ENCODE peak calls at places on chromosome 15, in five cellular contexts. One of them, this sample, is unnamed.

GRCh38 chr15:55912982-55913381 is 80.4 kb downstream of the NEDD4 start:
- DNase-seq in H9: no peak
- DNase-seq in IMR-90: no peak
- DNase-seq in mesendoderm: no peak
- DNase-seq in neuronal stem cell: no peak
- DNase-seq in this sample: no peak

GRCh38 chr15:63669074-63669473 is 71.9 kb downstream of the FBXL22 start:
- DNase-seq in H9: no peak
- DNase-seq in IMR-90: no peak
- DNase-seq in mesendoderm: no peak
- DNase-seq in neuronal stem cell: no peak
- DNase-seq in this sample: no peak

GRCh38 chr15:57720861-57721260 is 14.3 kb downstream of the POLR2M start:
- DNase-seq in H9: no peak
- DNase-seq in IMR-90: peak; percentile 18
- DNase-seq in mesendoderm: no peak
- DNase-seq in neuronal stem cell: no peak
- DNase-seq in this sample: no peak

GRCh38 chr15:35871812-35872211 is 325.8 kb upstream of the DPH6 start:
- DNase-seq in H9: no peak
- DNase-seq in IMR-90: no peak
- DNase-seq in mesendoderm: no peak
- DNase-seq in neuronal stem cell: no peak
- DNase-seq in this sample: no peak

GRCh38 chr15:35956066-35956465 is 410.1 kb upstream of the DPH6 start:
- DNase-seq in H9: no peak
- DNase-seq in IMR-90: no peak
- DNase-seq in mesendoderm: peak; percentile 80
- DNase-seq in neuronal stem cell: no peak
- DNase-seq in this sample: no peak

GRCh38 chr15:61220125-61220524 is 9.0 kb downstream of the RORA start:
- DNase-seq in H9: no peak
- DNase-seq in IMR-90: no peak
- DNase-seq in mesendoderm: no peak
- DNase-seq in neuronal stem cell: no peak
- DNase-seq in this sample: no peak

GRCh38 chr15:34338347-34338746 is 766 bp upstream of the SLC12A6 start:
- DNase-seq in H9: no peak
- DNase-seq in IMR-90: no peak
- DNase-seq in mesendoderm: no peak
- DNase-seq in neuronal stem cell: no peak
- DNase-seq in this sample: no peak

GRCh38 chr15:88018865-88019626 is 237.5 kb downstream of the NTRK3 start:
- DNase-seq in H9: no peak
- DNase-seq in IMR-90: no peak
- DNase-seq in mesendoderm: peak; percentile 31
- DNase-seq in neuronal stem cell: no peak
- DNase-seq in this sample: peak; percentile 17

GRCh38 chr15:81157939-81158223 is 23.8 kb downstream of the CFAP161 start:
- DNase-seq in H9: no peak
- DNase-seq in IMR-90: no peak
- DNase-seq in mesendoderm: no peak
- DNase-seq in neuronal stem cell: no peak
- DNase-seq in this sample: no peak

GRCh38 chr15:36737430-36737891 is 158.0 kb downstream of the CDIN1 start:
- DNase-seq in H9: no peak
- DNase-seq in IMR-90: peak; percentile 83
- DNase-seq in mesendoderm: no peak
- DNase-seq in neuronal stem cell: no peak
- DNase-seq in this sample: peak; percentile 52

GRCh38 chr15:29480278-29480677 is 210.7 kb upstream of the NSMCE3 start:
- DNase-seq in H9: no peak
- DNase-seq in IMR-90: no peak
- DNase-seq in mesendoderm: no peak
- DNase-seq in neuronal stem cell: no peak
- DNase-seq in this sample: no peak

GRCh38 chr15:75596703-75597345 is 17.7 kb upstream of the PTPN9 start:
- DNase-seq in H9: no peak
- DNase-seq in IMR-90: no peak
- DNase-seq in mesendoderm: no peak
- DNase-seq in neuronal stem cell: no peak
- DNase-seq in this sample: no peak

GRCh38 chr15:41928637-41929620 is 35.1 kb upstream of the SPTBN5 start:
- DNase-seq in H9: no peak
- DNase-seq in IMR-90: no peak
- DNase-seq in mesendoderm: no peak
- DNase-seq in neuronal stem cell: no peak
- DNase-seq in this sample: peak; percentile 65

GRCh38 chr15:46848704-46849103 is 868.6 kb upstream of the SEMA6D start:
- DNase-seq in H9: no peak
- DNase-seq in IMR-90: peak; percentile 19
- DNase-seq in mesendoderm: no peak
- DNase-seq in neuronal stem cell: no peak
- DNase-seq in this sample: peak; percentile 83

GRCh38 chr15:70289191-70289955 is 191.7 kb upstream of the TLE3 start:
- DNase-seq in H9: no peak
- DNase-seq in IMR-90: no peak
- DNase-seq in mesendoderm: peak; percentile 98
- DNase-seq in neuronal stem cell: no peak
- DNase-seq in this sample: no peak

GRCh38 chr15:77034620-77035467 is 36.1 kb downstream of the TSPAN3 start:
- DNase-seq in H9: peak; percentile 58
- DNase-seq in IMR-90: no peak
- DNase-seq in mesendoderm: no peak
- DNase-seq in neuronal stem cell: no peak
- DNase-seq in this sample: no peak

GRCh38 chr15:42955518-42955917 is 34.9 kb upstream of the TTBK2 start:
- DNase-seq in H9: no peak
- DNase-seq in IMR-90: peak; percentile 85
- DNase-seq in mesendoderm: no peak
- DNase-seq in neuronal stem cell: no peak
- DNase-seq in this sample: no peak

GRCh38 chr15:59917504-59918157 is 86.5 kb upstream of the FOXB1 start:
- DNase-seq in H9: peak; percentile 86
- DNase-seq in IMR-90: peak; percentile 10
- DNase-seq in mesendoderm: peak; percentile 83
- DNase-seq in neuronal stem cell: peak; percentile 48
- DNase-seq in this sample: peak; percentile 4

GRCh38 chr15:76330281-76330680 is 6.3 kb upstream of the ISL2 start:
- DNase-seq in H9: peak; percentile 69
- DNase-seq in IMR-90: peak; percentile 46
- DNase-seq in mesendoderm: peak; percentile 78
- DNase-seq in neuronal stem cell: no peak
- DNase-seq in this sample: peak; percentile 68

GRCh38 chr15:68797157-68797556 is 23.5 kb downstream of the ANP32A start:
- DNase-seq in H9: no peak
- DNase-seq in IMR-90: peak; percentile 45
- DNase-seq in mesendoderm: no peak
- DNase-seq in neuronal stem cell: no peak
- DNase-seq in this sample: no peak

GRCh38 chr15:63350178-63350621 is 31.4 kb downstream of the CA12 start:
- DNase-seq in H9: no peak
- DNase-seq in IMR-90: no peak
- DNase-seq in mesendoderm: no peak
- DNase-seq in neuronal stem cell: no peak
- DNase-seq in this sample: no peak

GRCh38 chr15:77032052-77032646 is 37.2 kb downstream of the PSTPIP1 start:
- DNase-seq in H9: peak; percentile 25
- DNase-seq in IMR-90: no peak
- DNase-seq in mesendoderm: no peak
- DNase-seq in neuronal stem cell: no peak
- DNase-seq in this sample: no peak

GRCh38 chr15:78991476-78991875 is 46.6 kb upstream of the CTSH start:
- DNase-seq in H9: no peak
- DNase-seq in IMR-90: peak; percentile 56
- DNase-seq in mesendoderm: no peak
- DNase-seq in neuronal stem cell: no peak
- DNase-seq in this sample: peak; percentile 76

GRCh38 chr15:61182955-61183354 is 46.1 kb downstream of the RORA start:
- DNase-seq in H9: no peak
- DNase-seq in IMR-90: no peak
- DNase-seq in mesendoderm: no peak
- DNase-seq in neuronal stem cell: no peak
- DNase-seq in this sample: no peak

GRCh38 chr15:45134682-45135604 is 5.1 kb downstream of the DUOX1 start:
- DNase-seq in H9: peak; percentile 57
- DNase-seq in IMR-90: no peak
- DNase-seq in mesendoderm: peak; percentile 45
- DNase-seq in neuronal stem cell: no peak
- DNase-seq in this sample: no peak

DNA sequence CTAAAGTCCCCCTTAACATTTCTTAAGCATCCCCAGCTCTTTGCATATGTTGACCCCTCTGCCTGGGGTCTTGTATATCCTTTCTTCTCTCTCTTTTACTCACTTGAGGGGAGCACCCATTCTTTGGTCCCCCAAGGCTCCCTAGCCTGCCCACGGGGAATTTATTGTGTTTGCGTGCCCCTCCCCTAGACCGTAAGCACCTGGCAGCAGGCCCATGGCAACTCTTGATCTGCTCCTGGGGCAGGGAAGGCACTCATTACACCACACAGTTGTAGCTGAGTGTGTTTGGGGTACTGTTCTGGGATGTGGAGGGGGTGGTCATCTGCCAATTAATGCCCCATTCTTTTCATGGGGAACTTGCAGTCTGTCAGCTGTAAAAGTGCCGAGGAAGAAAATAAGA is 27.3 kb upstream of the SMAD6 start:
- DNase-seq in H9: no peak
- DNase-seq in IMR-90: no peak
- DNase-seq in mesendoderm: no peak
- DNase-seq in neuronal stem cell: no peak
- DNase-seq in this sample: no peak
- H2AK5ac ChIP-seq in H9: no peak overlapping the region
- H2AK5ac ChIP-seq in IMR-90: no peak overlapping the region
- H2AK5ac ChIP-seq in mesendoderm: peak overlapping the region; percentile 37
- H2AK5ac ChIP-seq in neuronal stem cell: no peak overlapping the region
- H2AK5ac ChIP-seq in this sample: no peak overlapping the region

GRCh38 chr15:51321316-51321715 is 17.1 kb downstream of the CYP19A1 start:
- DNase-seq in H9: no peak
- DNase-seq in IMR-90: no peak
- DNase-seq in mesendoderm: no peak
- DNase-seq in neuronal stem cell: no peak
- DNase-seq in this sample: no peak
- H2AK5ac ChIP-seq in H9: no peak overlapping the region
- H2AK5ac ChIP-seq in IMR-90: no peak overlapping the region
- H2AK5ac ChIP-seq in mesendoderm: no peak overlapping the region
- H2AK5ac ChIP-seq in neuronal stem cell: no peak overlapping the region
- H2AK5ac ChIP-seq in this sample: no peak overlapping the region

GRCh38 chr15:40106203-40107161 is 2.2 kb downstream of the BMF start:
- DNase-seq in H9: peak; percentile 91
- DNase-seq in IMR-90: peak; percentile 49
- DNase-seq in mesendoderm: peak; percentile 98
- DNase-seq in neuronal stem cell: no peak
- DNase-seq in this sample: peak; percentile 89

GRCh38 chr15:40105517-40106202 is 3.0 kb downstream of the BMF start:
- DNase-seq in H9: no peak
- DNase-seq in IMR-90: no peak
- DNase-seq in mesendoderm: no peak
- DNase-seq in neuronal stem cell: no peak
- DNase-seq in this sample: no peak

GRCh38 chr15:40103864-40104271 is 4.8 kb downstream of the BMF start:
- DNase-seq in H9: no peak
- DNase-seq in IMR-90: no peak
- DNase-seq in mesendoderm: peak; percentile 44
- DNase-seq in neuronal stem cell: no peak
- DNase-seq in this sample: no peak

GRCh38 chr15:40104296-40104864 is 4.3 kb downstream of the BMF start:
- DNase-seq in H9: no peak
- DNase-seq in IMR-90: no peak
- DNase-seq in mesendoderm: no peak
- DNase-seq in neuronal stem cell: no peak
- DNase-seq in this sample: no peak

GRCh38 chr15:40104865-40105516 is 3.7 kb downstream of the BMF start:
- DNase-seq in H9: peak; percentile 96
- DNase-seq in IMR-90: peak; percentile 79
- DNase-seq in mesendoderm: peak; percentile 97
- DNase-seq in neuronal stem cell: no peak
- DNase-seq in this sample: peak; percentile 87
- H2AK5ac ChIP-seq in H9: no peak overlapping the region
- H2AK5ac ChIP-seq in IMR-90: peak overlapping the region; percentile 65
- H2AK5ac ChIP-seq in mesendoderm: peak overlapping the region; percentile 79
- H2AK5ac ChIP-seq in neuronal stem cell: peak overlapping the region; percentile 43
- H2AK5ac ChIP-seq in this sample: peak overlapping the region; percentile 62

GRCh38 chr15:98400120-98400519 is 248.2 kb upstream of the IGF1R start:
- DNase-seq in H9: no peak
- DNase-seq in IMR-90: no peak
- DNase-seq in mesendoderm: no peak
- DNase-seq in neuronal stem cell: no peak
- DNase-seq in this sample: no peak

GRCh38 chr15:98403569-98403968 is 244.8 kb upstream of the IGF1R start:
- DNase-seq in H9: no peak
- DNase-seq in IMR-90: no peak
- DNase-seq in mesendoderm: no peak
- DNase-seq in neuronal stem cell: no peak
- DNase-seq in this sample: no peak

GRCh38 chr15:98403169-98403568 is 245.2 kb upstream of the IGF1R start:
- DNase-seq in H9: no peak
- DNase-seq in IMR-90: no peak
- DNase-seq in mesendoderm: no peak
- DNase-seq in neuronal stem cell: no peak
- DNase-seq in this sample: no peak

GRCh38 chr15:98398886-98399285 is 249.5 kb upstream of the IGF1R start:
- DNase-seq in H9: no peak
- DNase-seq in IMR-90: no peak
- DNase-seq in mesendoderm: no peak
- DNase-seq in neuronal stem cell: no peak
- DNase-seq in this sample: no peak

DNA sequence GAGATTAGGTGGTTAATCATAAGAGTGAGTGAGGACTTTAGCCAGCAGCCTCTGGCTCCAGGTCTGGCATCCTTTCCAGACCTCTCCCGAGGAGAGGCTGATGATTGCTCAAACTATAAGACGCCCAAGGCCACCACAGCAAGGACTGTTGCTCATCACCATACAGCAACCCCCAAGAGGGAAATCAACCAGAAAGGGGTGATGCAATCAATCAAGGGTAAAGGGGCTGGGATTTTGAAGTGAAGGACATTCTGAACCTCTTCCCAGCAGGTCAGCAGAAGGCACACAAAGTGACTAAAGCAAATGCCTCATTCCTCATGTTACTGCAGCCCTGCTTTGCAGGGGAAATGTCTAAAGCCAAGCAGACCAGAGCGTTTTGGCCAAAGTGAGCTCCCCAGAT is 247.3 kb upstream of the IGF1R start:
- DNase-seq in H9: no peak
- DNase-seq in IMR-90: no peak
- DNase-seq in mesendoderm: no peak
- DNase-seq in neuronal stem cell: no peak
- DNase-seq in this sample: no peak
- H2AK5ac ChIP-seq in H9: no peak overlapping the region
- H2AK5ac ChIP-seq in IMR-90: no peak overlapping the region
- H2AK5ac ChIP-seq in mesendoderm: no peak overlapping the region
- H2AK5ac ChIP-seq in neuronal stem cell: no peak overlapping the region
- H2AK5ac ChIP-seq in this sample: no peak overlapping the region

GRCh38 chr15:101133181-101133460 is 118.7 kb downstream of the CHSY1 start:
- DNase-seq in H9: no peak
- DNase-seq in IMR-90: no peak
- DNase-seq in mesendoderm: no peak
- DNase-seq in neuronal stem cell: no peak
- DNase-seq in this sample: no peak
- H2AK5ac ChIP-seq in H9: no peak overlapping the region
- H2AK5ac ChIP-seq in IMR-90: peak overlapping the region; percentile 48
- H2AK5ac ChIP-seq in mesendoderm: no peak overlapping the region
- H2AK5ac ChIP-seq in neuronal stem cell: peak overlapping the region; percentile 17
- H2AK5ac ChIP-seq in this sample: no peak overlapping the region